ENCODE peak calls at places on chromosomes 7 and 10, in four cellular contexts. D is heart left ventricle, B is Peyer's patch, J is K562. E is an unnamed sample.

GRCh38 chr7:66265566-66265965 is 60.4 kb downstream of the TPST1 start:
- DNase-seq in D (no peak), B (no peak), J (peak; percentile 32), E (no peak)

GRCh38 chr10:86711957-86712708 is 43.8 kb downstream of the LDB3 start:
- DNase-seq in D (peak; percentile 65), B (no peak), J (peak; percentile 34), E (no peak)

GRCh38 chr10:69861251-69862240 is 59.8 kb downstream of the COL13A1 start:
- DNase-seq in D (no peak), B (no peak), J (no peak), E (no peak)

GRCh38 chr7:39530996-39531395 is 35.2 kb upstream of the YAE1 start:
- DNase-seq in D (no peak), B (peak; percentile 57), J (no peak), E (no peak)

GRCh38 chr7:82057476-82057875 is 287.6 kb upstream of the HGF start:
- DNase-seq in D (no peak), B (no peak), J (no peak), E (no peak)

GRCh38 chr10:27100800-27101347 is 580 bp upstream of the ANKRD26 start:
- DNase-seq in D (peak; percentile 22), B (no peak), J (no peak), E (no peak)

GRCh38 chr7:15104411-15105092 is 202.0 kb upstream of the DGKB start:
- DNase-seq in D (no peak), B (no peak), J (no peak), E (no peak)

GRCh38 chr7:125668321-125668993 is 738.8 kb upstream of the POT1 start:
- DNase-seq in D (no peak), B (no peak), J (no peak), E (no peak)

GRCh38 chr10:124065382-124066155 is 27.8 kb downstream of the CHST15 start:
- DNase-seq in D (no peak), B (no peak), J (no peak), E (no peak)

GRCh38 chr7:46414946-46415345 is 493.9 kb upstream of the IGFBP3 start:
- DNase-seq in D (no peak), B (no peak), J (no peak), E (no peak)

GRCh38 chr10:47164800-47165128 is 135.2 kb upstream of the GDF10 start:
- DNase-seq in D (no peak), B (no peak), J (no peak), E (no peak)

GRCh38 chr7:65827366-65827765 is 45.5 kb upstream of the VKORC1L1 start:
- DNase-seq in D (no peak), B (no peak), J (no peak), E (no peak)

DNA sequence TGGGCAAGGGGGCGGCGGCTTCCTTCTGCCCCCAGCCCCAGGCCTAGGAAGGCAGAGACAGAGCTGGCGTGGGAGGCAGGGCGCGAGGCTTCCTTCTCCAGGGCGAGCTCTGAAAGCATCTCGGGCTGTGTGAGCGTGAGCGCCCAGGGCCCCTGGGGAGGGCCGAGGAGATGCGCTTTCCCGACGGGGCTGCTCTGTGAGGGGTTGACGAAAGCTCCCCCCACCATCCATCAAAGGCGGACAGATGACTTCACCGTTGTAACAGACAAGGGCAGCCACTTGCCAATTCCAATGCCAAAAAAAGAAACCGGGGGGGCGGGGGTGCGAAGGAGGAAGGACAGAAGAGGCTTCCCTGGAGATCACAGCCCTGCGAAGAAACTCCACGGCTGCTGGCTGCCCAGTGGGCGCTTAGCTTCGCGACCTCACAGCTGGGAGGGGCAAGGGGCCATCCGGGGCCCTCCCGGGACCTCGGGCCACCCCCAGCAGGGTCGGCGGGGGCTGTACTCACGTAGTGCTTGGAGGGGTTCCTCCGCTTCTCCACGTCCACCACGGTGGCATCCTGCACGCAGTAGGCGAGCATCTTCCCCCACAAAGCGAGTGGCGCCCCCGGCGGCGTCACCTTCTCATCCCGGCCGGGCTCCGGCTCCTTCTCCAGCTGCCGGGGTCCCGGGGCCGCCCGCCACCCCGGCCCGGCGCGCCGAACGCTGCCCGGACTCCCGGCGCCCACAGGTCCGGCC is 521 bp downstream of the SH3PXD2A start:
- DNase-seq in D (peak; percentile 71), B (no peak), J (no peak), E (no peak)
- H3K4me3 ChIP-seq in D (peak overlapping the region; percentile 82), B (peak overlapping the region; percentile 74), J (no peak overlapping the region), E (peak overlapping the region; percentile 65)

GRCh38 chr7:107332488-107333269 is 137.2 kb upstream of the GPR22 start:
- DNase-seq in D (no peak), B (no peak), J (no peak), E (no peak)
- H3K9me3 ChIP-seq in D (peaks cover 2% of the 10 kb centered on the region), B (no peaks in the 10 kb centered on the region), J (no peaks in the 10 kb centered on the region), E (peaks cover under 1% of the 10 kb centered on the region)

GRCh38 chr10:104306897-104307296 is 31.4 kb downstream of the ITPRIP start:
- DNase-seq in D (no peak), B (no peak), J (no peak), E (no peak)

GRCh38 chr10:104309980-104310978 is 28.0 kb downstream of the ITPRIP start:
- DNase-seq in D (peak; percentile 86), B (no peak), J (no peak), E (no peak)

GRCh38 chr10:104308439-104308903 is 29.8 kb downstream of the ITPRIP start:
- DNase-seq in D (no peak), B (no peak), J (no peak), E (peak; percentile 34)

GRCh38 chr10:104304927-104305326 is 33.3 kb downstream of the ITPRIP start:
- DNase-seq in D (no peak), B (no peak), J (no peak), E (no peak)

DNA sequence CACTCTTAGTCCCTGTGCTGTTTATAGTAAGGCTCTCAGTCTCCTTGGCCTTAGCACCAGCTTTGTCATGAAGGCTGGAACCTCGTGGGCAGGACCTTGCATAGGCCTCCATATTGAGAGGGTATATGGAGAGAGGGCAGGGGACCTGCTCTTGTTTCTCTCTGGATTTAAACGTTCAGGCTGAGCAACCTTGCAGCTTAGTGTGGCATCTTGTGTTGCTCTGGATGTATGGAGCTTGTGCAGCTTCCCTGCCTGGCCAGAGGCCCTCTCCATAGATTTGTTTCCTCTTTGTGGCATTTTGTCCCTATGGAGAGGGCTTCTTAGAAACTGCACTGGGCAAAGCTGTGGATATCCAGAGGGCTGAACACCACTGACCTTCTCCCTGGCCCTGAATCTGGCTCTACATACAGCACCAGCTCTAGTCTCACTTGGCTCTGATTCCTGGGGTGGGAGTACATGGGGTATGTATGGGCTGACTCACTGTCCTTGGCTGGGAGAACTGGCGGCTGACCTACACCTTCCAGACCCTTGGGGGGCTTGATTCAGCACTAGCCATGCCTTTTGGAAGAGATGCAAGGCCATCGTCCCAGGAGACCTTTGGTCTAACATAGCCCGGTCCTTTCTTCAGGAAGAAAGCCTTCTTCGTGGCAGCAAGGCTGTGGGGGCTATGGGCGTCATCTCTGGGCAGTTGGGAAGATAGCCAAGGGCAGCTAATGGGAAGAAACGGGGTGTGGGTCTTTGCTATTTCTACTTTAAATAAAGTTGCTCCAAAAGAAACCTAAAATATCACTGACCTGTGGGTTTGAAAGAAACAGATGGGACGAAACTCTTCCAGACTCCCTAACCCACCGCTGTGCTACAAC is 30.5 kb downstream of the ITPRIP start:
- DNase-seq in D (no peak), B (no peak), J (no peak), E (no peak)
- H3K27ac ChIP-seq in D (peak overlapping the region; percentile 28), B (no peak overlapping the region), J (no peak overlapping the region), E (peak overlapping the region; percentile 9)

GRCh38 chr10:93435621-93436385 is 46.3 kb downstream of the MYOF start:
- DNase-seq in D (no peak), B (no peak), J (no peak), E (no peak)
- H3K4me3 ChIP-seq in D (no peak overlapping the region), B (no peak overlapping the region), J (no peak overlapping the region), E (no peak overlapping the region)

GRCh38 chr7:152419473-152420429 is 16.1 kb downstream of the KMT2C start:
- DNase-seq in D (no peak), B (no peak), J (peak; percentile 5), E (no peak)

GRCh38 chr7:152423991-152424347 is 11.8 kb downstream of the KMT2C start:
- DNase-seq in D (no peak), B (no peak), J (no peak), E (no peak)

DNA sequence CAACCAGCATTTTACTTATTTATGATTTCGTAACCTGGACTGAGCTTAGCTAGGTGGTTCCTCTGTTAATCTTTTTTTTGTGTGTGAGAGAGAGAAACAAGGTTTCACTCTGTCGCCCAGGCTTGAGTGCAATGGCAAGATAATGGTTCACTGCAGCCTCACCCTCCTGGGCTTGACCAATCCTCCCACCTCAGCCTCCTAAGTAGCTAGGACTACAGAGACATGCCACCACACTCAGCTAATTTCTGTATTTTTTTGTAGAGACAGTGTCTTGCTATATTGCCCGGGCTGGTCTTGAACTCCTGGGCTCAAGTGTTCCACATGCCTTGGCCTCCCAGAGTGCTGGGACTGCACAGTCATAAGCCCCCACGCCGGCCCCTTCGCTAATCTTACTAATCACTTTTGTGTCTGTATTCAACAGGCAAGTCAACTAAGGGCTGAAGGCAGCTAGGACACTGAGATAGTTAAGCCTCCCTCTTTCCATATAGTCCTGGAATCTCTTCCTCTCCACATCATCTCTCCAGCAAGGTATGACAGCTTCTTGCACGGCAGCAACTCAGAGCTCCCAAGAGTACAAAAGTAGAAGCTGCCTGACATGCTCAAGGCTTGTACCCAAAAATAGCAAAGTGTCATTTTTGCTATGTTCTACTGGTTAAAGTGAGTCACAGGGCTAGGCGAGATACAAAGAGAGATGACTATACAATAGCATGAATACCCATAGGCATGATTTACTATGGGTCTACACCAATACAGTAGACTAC is 11.3 kb downstream of the KMT2C start:
- DNase-seq in D (no peak), B (no peak), J (no peak), E (no peak)
- H3K9me3 ChIP-seq in D (peaks cover 7% of the 10 kb centered on the region), B (no peaks in the 10 kb centered on the region), J (peaks cover 11% of the 10 kb centered on the region), E (peaks cover 18% of the 10 kb centered on the region)

GRCh38 chr7:51316262-51316665 is 345 bp downstream of the COBL start:
- DNase-seq in D (peak; percentile 53), B (peak; percentile 58), J (no peak), E (no peak)
- H3K27ac ChIP-seq in D (peak overlapping the region; percentile 43), B (peak overlapping the region; percentile 89), J (no peak overlapping the region), E (no peak overlapping the region)